ENCODE peak calls at places on chromosome 11, in five cellular contexts. N, O, R, M and X are unnamed samples.

GRCh38 chr11:33564856-33565453 is 135.7 kb downstream of the C11orf91 start:
- DNase-seq in N (no peak), O (no peak), R (peak), M (no peak), X (no peak)

GRCh38 chr11:29612423-29612822 is 404.4 kb downstream of the KCNA4 start:
- DNase-seq in N (no peak), O (no peak), R (no peak), M (no peak), X (no peak)

GRCh38 chr11:134024420-134025085 is 44.3 kb upstream of the JAM3 start:
- DNase-seq in N (no peak), O (no peak), R (no peak), M (no peak), X (no peak)

GRCh38 chr11:61357233-61357893 is 4.3 kb downstream of the CYB561A3 start:
- DNase-seq in N (no peak), O (no peak), R (no peak), M (peak), X (no peak)

GRCh38 chr11:7270233-7270760 is 18.6 kb downstream of the SYT9 start:
- DNase-seq in N (no peak), O (no peak), R (no peak), M (no peak), X (no peak)

GRCh38 chr11:132158696-132159095 is 788.3 kb downstream of the NTM start:
- DNase-seq in N (no peak), O (peak), R (no peak), M (no peak), X (no peak)

GRCh38 chr11:67053896-67054850 is 2.5 kb upstream of the RHOD start:
- DNase-seq in N (peak), O (peak), R (peak), M (peak), X (peak)

GRCh38 chr11:66048525-66049313 is at the start of gene GAL3ST3:
- DNase-seq in N (peak), O (no peak), R (no peak), M (no peak), X (no peak)

GRCh38 chr11:80638296-80638695 is 1197.5 kb upstream of the TENM4 start:
- DNase-seq in N (no peak), O (no peak), R (no peak), M (no peak), X (no peak)

GRCh38 chr11:61332266-61332822 is 561 bp downstream of the DDB1 start:
- DNase-seq in N (peak), O (peak), R (no peak), M (no peak), X (peak)

GRCh38 chr11:28743101-28743550 is 634.9 kb downstream of the METTL15 start:
- DNase-seq in N (no peak), O (no peak), R (no peak), M (no peak), X (no peak)

GRCh38 chr11:102553835-102554282 is 23.3 kb upstream of the MMP7 start:
- DNase-seq in N (no peak), O (no peak), R (no peak), M (no peak), X (no peak)

GRCh38 chr11:74470526-74470925 is 3.2 kb upstream of the KCNE3 start:
- DNase-seq in N (peak), O (no peak), R (no peak), M (no peak), X (peak)

GRCh38 chr11:37762079-37762478 is 1164.0 kb upstream of the RAG2 start:
- DNase-seq in N (no peak), O (no peak), R (no peak), M (no peak), X (no peak)

GRCh38 chr11:14308114-14308896 is 50.7 kb downstream of the RRAS2 start:
- DNase-seq in N (no peak), O (peak), R (no peak), M (no peak), X (peak)

GRCh38 chr11:35968386-35969088 is 24.7 kb downstream of the LDLRAD3 start:
- DNase-seq in N (no peak), O (no peak), R (no peak), M (no peak), X (no peak)

GRCh38 chr11:35260342-35260985 is 121.5 kb downstream of the CD44 start:
- DNase-seq in N (no peak), O (peak), R (no peak), M (no peak), X (no peak)

GRCh38 chr11:124670732-124671131 is 2.8 kb downstream of the SIAE start:
- DNase-seq in N (no peak), O (no peak), R (no peak), M (no peak), X (peak)

GRCh38 chr11:75344761-75345454 is 6.6 kb downstream of the ARRB1 start:
- DNase-seq in N (no peak), O (no peak), R (no peak), M (peak), X (no peak)

GRCh38 chr11:2886191-2886894 is 768 bp upstream of the CDKN1C start:
- DNase-seq in N (peak), O (no peak), R (peak), M (no peak), X (no peak)
- TF ChIP-seq CTCF in N (no peak), O (peak), R (no peak), M (no peak), X (no peak)

DNA sequence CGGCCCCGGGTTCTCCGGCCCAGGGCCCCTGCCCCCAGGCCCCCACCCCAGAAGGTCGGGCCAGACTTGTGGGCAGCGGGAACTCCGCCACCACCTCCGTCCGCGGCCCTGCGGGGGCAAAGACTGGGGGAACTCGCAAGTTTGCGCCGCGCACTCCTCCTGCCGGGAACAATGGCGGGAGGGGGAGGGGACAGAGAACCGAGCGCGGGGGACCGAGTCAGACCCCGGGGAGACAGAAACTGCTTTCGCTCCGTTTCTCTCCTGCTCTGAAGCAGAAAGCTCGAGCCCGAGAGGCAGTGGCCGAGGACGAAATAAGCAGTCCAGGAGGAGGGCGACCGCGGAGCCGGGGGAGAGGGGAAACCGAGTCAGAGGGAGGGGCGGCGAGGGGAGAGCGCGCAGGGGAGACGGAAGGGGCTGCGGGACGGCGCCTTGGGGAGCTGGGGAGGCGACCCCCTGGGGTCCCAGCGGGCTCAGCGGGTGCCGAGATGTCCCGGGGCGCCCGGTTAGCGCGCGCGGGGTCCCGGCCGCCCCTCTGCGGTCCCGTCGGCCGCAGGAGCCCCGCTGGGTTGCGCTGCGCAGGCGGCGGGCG is 553 bp downstream of the TP53I11 start:
- DNase-seq in N (peak), O (no peak), R (no peak), M (peak), X (peak)
- H3K27ac ChIP-seq in N (peak), O (no peak), R (peak), M (peak), X (peak)

DNA sequence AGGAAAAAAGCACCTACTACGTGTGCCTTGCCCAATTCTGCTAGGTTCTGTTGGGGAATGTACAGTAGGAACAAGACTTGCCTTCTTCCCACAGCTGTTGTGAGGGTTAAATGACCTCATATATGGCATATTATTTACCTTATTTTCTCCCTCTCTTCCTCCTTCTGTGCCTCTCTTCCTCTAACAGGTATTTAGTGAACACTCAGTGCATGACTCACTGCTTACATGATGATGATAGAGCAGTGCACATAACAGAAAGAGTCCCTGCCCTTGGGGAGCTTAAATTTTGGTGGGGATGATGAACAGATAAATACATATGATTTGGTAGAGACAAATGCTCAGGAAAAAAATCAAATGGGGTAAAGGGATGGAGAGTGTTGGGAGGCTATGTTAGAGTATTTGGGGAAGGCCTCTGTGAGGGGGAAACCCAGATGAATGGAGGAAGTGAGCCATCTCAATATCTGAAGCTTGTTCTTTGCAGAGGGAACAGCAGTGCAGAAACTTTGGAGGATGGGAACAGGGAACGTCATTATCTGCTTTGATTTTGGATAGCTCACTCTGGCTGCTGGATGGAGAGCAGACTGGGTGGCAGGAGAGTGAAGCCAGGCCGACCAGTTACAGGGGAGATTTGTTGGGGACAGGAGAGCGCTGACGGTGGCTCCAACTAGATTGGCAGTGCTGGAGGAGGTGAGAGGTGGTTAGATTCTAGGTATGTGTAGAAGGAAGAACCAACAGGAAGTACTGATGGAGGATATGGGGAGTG is 95.5 kb upstream of the TENM4 start:
- DNase-seq in N (no peak), O (no peak), R (no peak), M (no peak), X (no peak)
- H3K4me3 ChIP-seq in N (no peak), O (no peak), R (no peak), M (no peak), X (no peak)

DNA sequence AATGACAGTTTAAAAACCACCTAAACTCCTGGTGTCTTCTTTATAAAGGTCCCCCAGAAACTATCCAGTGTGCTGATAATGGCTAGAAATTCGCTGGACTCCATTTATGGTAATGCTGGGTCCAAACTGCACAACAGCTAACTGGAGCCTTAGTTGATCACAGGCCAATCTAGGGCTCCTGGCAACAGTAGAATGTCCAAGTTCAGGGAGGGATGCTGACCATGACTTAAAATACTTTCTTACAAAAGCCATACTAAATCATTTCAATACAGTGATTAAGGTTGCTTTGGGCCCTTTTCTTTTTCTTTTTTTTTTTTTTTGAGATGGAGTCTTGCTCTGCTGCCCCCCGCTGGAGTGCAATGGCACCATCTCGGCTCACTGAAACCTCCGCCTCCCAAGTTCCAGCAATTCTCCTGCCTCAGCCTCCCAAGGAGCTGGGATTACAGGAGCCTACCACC is 14.5 kb upstream of the GAB2 start:
- DNase-seq in N (no peak), O (no peak), R (peak), M (no peak), X (peak)
- TF ChIP-seq CTCF in N (no peak), O (peak), R (no peak), M (peak), X (peak)

GRCh38 chr11:126138636-126139540 is 72.6 kb downstream of the RPUSD4 start:
- DNase-seq in N (no peak), O (no peak), R (no peak), M (no peak), X (no peak)
- H3K27ac ChIP-seq in N (peak), O (no peak), R (no peak), M (no peak), X (peak)

GRCh38 chr11:70825893-70826540 is 426.4 kb downstream of the SHANK2 start:
- DNase-seq in N (peak), O (no peak), R (peak), M (no peak), X (no peak)
- H3K4me3 ChIP-seq in N (no peak), O (no peak), R (no peak), M (peak), X (no peak)